ENCODE peak calls at places on chromosome X, in four cellular contexts. D is RWPE1, G is hepatocyte, W is GM10248. K is an unnamed sample.

GRCh38 chrX:112832481-112833095 is 8.0 kb downstream of the AMOT start:
- DNase-seq in D (peak), G (peak), W (no peak), K (peak)

GRCh38 chrX:69324851-69325250 is 159.6 kb upstream of the PJA1 start:
- DNase-seq in D (no peak), G (no peak), W (peak), K (no peak)

GRCh38 chrX:29518100-29518499 is 697.3 kb upstream of the MAGEB2 start:
- DNase-seq in D (peak), G (no peak), W (no peak), K (no peak)

GRCh38 chrX:153829799-153830631 is at the start of gene PDZD4:
- DNase-seq in D (no peak), G (no peak), W (peak), K (no peak)

GRCh38 chrX:103552236-103552635 is 32.9 kb upstream of the RAB40A start:
- DNase-seq in D (no peak), G (no peak), W (no peak), K (no peak)

GRCh38 chrX:9340619-9341304 is 124.1 kb upstream of the TBL1X start:
- DNase-seq in D (no peak), G (peak), W (peak), K (no peak)

GRCh38 chrX:56763556-56764152 is 34.6 kb downstream of the NBDY start:
- DNase-seq in D (no peak), G (no peak), W (peak), K (no peak)

GRCh38 chrX:57651169-57651919 is 28.7 kb downstream of the NLRP2B start:
- DNase-seq in D (no peak), G (no peak), W (no peak), K (no peak)

GRCh38 chrX:43693602-43694406 is 37.7 kb downstream of the MAOA start:
- DNase-seq in D (no peak), G (peak), W (no peak), K (no peak)

GRCh38 chrX:148691456-148691855 is 191.0 kb downstream of the AFF2 start:
- DNase-seq in D (no peak), G (no peak), W (no peak), K (no peak)

GRCh38 chrX:124211312-124211942 is 121.0 kb upstream of the TEX13D start:
- DNase-seq in D (peak), G (peak), W (peak), K (peak)

GRCh38 chrX:40537310-40537709 is 43.5 kb upstream of the ATP6AP2 start:
- DNase-seq in D (no peak), G (no peak), W (no peak), K (no peak)

GRCh38 chrX:40538391-40538790 is 42.4 kb upstream of the ATP6AP2 start:
- DNase-seq in D (no peak), G (no peak), W (no peak), K (no peak)

GRCh38 chrX:40542972-40543371 is 37.8 kb upstream of the ATP6AP2 start:
- DNase-seq in D (no peak), G (no peak), W (no peak), K (no peak)

GRCh38 chrX:40542208-40542607 is 38.6 kb upstream of the ATP6AP2 start:
- DNase-seq in D (no peak), G (no peak), W (no peak), K (no peak)

DNA sequence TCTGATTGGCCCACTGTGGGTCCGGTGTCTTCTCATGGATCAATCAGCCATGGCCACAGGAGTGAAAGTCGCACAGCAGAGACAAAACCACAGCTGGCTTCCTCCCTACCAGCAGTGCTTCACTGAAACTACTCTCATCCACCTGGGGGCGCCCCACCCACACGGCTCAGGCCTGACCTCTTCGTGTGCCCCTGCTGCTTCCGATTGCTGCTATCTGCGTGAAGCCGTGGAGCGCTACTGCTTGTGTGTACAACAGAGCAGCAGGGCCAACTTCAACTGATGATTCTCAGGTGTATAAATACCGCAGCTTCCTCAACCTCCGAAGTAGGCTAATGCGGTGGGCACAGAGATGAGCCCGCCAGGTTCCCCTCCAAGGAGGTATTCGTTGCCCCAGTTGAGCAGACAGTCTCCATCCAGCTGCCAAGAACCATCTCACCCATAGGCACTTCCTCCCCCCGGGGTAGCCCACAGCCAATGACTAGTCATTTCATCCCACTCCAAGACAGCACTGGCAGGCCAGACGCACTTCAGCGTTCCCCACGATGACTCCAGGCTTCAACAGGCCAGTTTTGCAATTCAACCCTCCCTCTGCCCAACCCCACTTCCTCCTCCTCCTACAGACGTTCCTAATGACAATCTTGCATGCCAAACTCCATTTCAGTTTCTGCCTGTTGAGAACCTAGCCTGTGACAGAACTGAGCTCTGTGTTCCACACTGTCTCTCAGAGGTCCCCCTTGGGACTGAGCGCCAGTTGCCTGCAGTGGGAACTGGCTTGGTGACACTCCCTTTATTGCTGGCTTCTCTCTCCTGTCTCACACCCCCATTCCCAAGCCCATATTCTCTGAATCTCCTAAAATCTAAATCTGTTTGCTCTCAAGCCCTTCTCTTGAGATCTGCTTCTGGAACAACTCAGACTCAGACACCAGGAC is 41.3 kb upstream of the ATP6AP2 start:
- DNase-seq in D (no peak), G (peak), W (peak), K (peak)
- TF ChIP-seq CTCF in D (no peak), G (peak), W (peak), K (no peak)

DNA sequence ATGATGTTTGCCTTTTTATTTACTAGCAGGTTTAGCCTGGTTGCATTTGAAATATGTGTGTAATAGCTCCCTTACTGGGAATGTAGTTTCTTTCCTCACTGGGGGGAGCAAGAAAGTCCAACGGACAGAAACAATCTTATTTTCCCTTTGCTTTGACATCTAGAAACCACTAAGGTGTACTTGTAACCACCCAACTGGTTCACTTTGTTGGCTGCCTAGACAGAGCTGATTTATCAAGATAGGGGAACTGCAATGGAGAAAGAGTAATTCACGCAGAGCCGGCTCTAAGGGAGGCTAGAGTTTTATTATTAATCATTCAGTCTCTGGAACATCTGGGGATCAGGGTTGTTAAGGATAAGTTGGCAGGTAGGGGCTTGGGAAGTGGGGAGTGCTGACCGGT is 30.3 kb downstream of the XG start:
- DNase-seq in D (no peak), G (no peak), W (no peak), K (no peak)
- TF ChIP-seq CTCF in D (no peak), G (no peak), W (no peak), K (no peak)

GRCh38 chrX:53244610-53245009 is 19.6 kb upstream of the KDM5C start:
- DNase-seq in D (no peak), G (no peak), W (no peak), K (no peak)
- TF ChIP-seq CTCF in D (peak), G (peak), W (no peak), K (no peak)

GRCh38 chrX:110401142-110401541 is 42.5 kb downstream of the RTL9 start:
- DNase-seq in D (no peak), G (no peak), W (no peak), K (no peak)
- TF ChIP-seq CTCF in D (no peak), G (no peak), W (no peak), K (no peak)

DNA sequence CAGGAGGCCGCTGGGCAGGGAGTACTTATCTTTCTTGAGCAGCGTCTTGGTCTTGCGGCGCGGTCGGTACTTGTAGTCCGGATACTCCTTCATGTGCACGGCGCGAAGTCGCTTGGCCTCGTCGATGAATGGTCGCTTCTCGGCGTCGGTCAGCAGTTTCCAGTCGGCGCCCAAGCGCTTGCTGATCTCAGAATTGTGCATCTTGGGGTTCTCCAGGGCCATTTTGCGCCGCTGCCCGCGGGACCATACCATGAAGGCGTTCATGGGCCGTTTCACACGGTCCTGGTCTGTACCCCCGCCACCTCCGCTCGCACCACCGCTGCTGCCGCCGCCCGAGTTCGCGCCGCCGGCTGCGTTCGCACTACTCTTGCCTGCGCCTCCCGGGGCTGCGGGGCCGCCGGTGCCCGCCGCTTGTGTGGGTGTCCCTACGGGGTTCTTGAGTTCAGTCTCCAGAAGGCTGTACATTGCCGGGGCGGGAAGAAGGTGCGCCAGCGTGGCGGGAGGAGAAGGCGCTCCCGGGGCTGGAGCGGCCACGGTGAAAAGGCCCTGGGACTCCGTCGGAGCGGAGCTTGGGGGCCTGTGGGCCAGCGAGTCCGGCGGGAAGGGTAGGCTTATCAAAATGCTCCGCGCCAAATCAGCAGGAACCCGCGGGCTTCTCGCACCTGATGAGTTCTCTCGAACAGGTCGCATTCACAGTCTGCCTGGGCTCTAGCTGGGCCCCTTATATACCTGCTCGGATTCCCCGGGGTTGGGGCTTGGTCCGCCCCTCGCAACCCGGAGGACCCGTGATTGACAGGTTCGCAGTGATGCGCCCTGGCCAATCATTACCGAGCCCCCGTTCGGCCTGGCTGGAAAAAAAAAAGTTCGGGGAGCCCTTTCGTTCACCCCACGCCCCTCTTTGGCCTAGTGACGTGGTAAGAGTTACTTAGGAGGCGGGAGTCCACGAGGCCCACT is at the start of gene SOX3:
- DNase-seq in D (no peak), G (no peak), W (no peak), K (no peak)
- TF ChIP-seq CTCF in D (no peak), G (no peak), W (no peak), K (no peak)

GRCh38 chrX:23660766-23661132 is 6.5 kb upstream of the PRDX4 start:
- DNase-seq in D (no peak), G (no peak), W (no peak), K (no peak)

GRCh38 chrX:23661671-23662070 is 5.6 kb upstream of the PRDX4 start:
- DNase-seq in D (no peak), G (no peak), W (no peak), K (no peak)

GRCh38 chrX:23662187-23662586 is 5.1 kb upstream of the PRDX4 start:
- DNase-seq in D (no peak), G (no peak), W (no peak), K (no peak)

GRCh38 chrX:23659339-23659738 is 8.0 kb upstream of the PRDX4 start:
- DNase-seq in D (no peak), G (no peak), W (no peak), K (no peak)

GRCh38 chrX:23656684-23657083 is 10.6 kb upstream of the PRDX4 start:
- DNase-seq in D (no peak), G (no peak), W (no peak), K (peak)
- TF ChIP-seq CTCF in D (no peak), G (no peak), W (no peak), K (no peak)

DNA sequence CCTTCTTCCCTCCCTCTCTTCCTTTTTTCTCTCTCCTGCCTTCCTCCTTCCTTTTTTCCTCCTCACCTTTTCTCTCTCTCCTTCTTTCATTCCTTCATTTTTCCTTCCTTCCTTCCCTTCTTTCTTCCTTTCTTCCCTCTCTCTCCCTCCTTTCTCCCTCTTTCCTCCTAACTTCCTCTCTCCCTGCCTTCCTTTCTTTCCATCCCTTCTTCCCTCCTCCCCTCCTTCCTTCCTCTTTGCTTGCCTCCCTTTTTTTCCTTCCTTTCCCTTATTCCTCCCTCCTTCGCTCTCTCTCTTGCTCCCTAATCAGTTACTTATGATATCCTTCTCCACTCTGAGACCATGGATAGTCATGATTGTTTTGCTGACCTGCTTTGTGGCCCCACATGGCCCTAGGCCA is 56.7 kb upstream of the PUDP start:
- DNase-seq in D (no peak), G (no peak), W (no peak), K (no peak)
- TF ChIP-seq CTCF in D (no peak), G (no peak), W (no peak), K (no peak)

K was measured in epithelial cell of esophagus.